ENCODE peak calls at places on chromosomes 13 and 19, in five cellular contexts. One of them, this sample, is unnamed.

GRCh38 chr13:97212540-97213146 is 9.5 kb upstream of the MBNL2 start:
- DNase-seq in germinal center: no peak
- DNase-seq in omental fat pad: no peak
- DNase-seq in amniotic stem cell: no peak
- DNase-seq in anterior cingulate cortex: no peak
- DNase-seq in this sample: no peak

GRCh38 chr19:41218615-41219507 is at the start of gene AXL:
- DNase-seq in germinal center: no peak
- DNase-seq in omental fat pad: no peak
- DNase-seq in amniotic stem cell: peak; percentile 72
- DNase-seq in anterior cingulate cortex: peak; percentile 66
- DNase-seq in this sample: no peak

GRCh38 chr19:11023016-11023415 is 62.2 kb downstream of the SMARCA4 start:
- DNase-seq in germinal center: no peak
- DNase-seq in omental fat pad: no peak
- DNase-seq in amniotic stem cell: no peak
- DNase-seq in anterior cingulate cortex: no peak
- DNase-seq in this sample: no peak

GRCh38 chr19:48385461-48386087 is 5.8 kb downstream of the KDELR1 start:
- DNase-seq in germinal center: no peak
- DNase-seq in omental fat pad: no peak
- DNase-seq in amniotic stem cell: no peak
- DNase-seq in anterior cingulate cortex: no peak
- DNase-seq in this sample: no peak

GRCh38 chr13:89199138-89199537 is 1528.0 kb downstream of the SLITRK5 start:
- DNase-seq in germinal center: no peak
- DNase-seq in omental fat pad: no peak
- DNase-seq in amniotic stem cell: no peak
- DNase-seq in anterior cingulate cortex: no peak
- DNase-seq in this sample: no peak

GRCh38 chr13:102190930-102191329 is 210.9 kb downstream of the FGF14 start:
- DNase-seq in germinal center: no peak
- DNase-seq in omental fat pad: no peak
- DNase-seq in amniotic stem cell: no peak
- DNase-seq in anterior cingulate cortex: no peak
- DNase-seq in this sample: no peak

GRCh38 chr19:50325310-50326100 is 3.7 kb downstream of the KCNC3 start:
- DNase-seq in germinal center: peak; percentile 97
- DNase-seq in omental fat pad: no peak
- DNase-seq in amniotic stem cell: no peak
- DNase-seq in anterior cingulate cortex: peak; percentile 73
- DNase-seq in this sample: no peak

GRCh38 chr13:94999871-95000270 is 287.5 kb upstream of the SOX21 start:
- DNase-seq in germinal center: no peak
- DNase-seq in omental fat pad: no peak
- DNase-seq in amniotic stem cell: no peak
- DNase-seq in anterior cingulate cortex: no peak
- DNase-seq in this sample: no peak

GRCh38 chr19:7199613-7200533 is 94.3 kb downstream of the INSR start:
- DNase-seq in germinal center: no peak
- DNase-seq in omental fat pad: no peak
- DNase-seq in amniotic stem cell: no peak
- DNase-seq in anterior cingulate cortex: no peak
- DNase-seq in this sample: no peak

GRCh38 chr13:111868716-111869115 is 198.2 kb upstream of the SOX1 start:
- DNase-seq in germinal center: no peak
- DNase-seq in omental fat pad: no peak
- DNase-seq in amniotic stem cell: no peak
- DNase-seq in anterior cingulate cortex: no peak
- DNase-seq in this sample: no peak

GRCh38 chr13:109427148-109427547 is 359.2 kb downstream of the IRS2 start:
- DNase-seq in germinal center: no peak
- DNase-seq in omental fat pad: no peak
- DNase-seq in amniotic stem cell: no peak
- DNase-seq in anterior cingulate cortex: no peak
- DNase-seq in this sample: no peak

GRCh38 chr19:44703336-44704078 is 4.6 kb downstream of the CEACAM16 start:
- DNase-seq in germinal center: no peak
- DNase-seq in omental fat pad: no peak
- DNase-seq in amniotic stem cell: no peak
- DNase-seq in anterior cingulate cortex: no peak
- DNase-seq in this sample: no peak

GRCh38 chr19:39211731-39212376 is 7.8 kb upstream of the SYCN start:
- DNase-seq in germinal center: no peak
- DNase-seq in omental fat pad: no peak
- DNase-seq in amniotic stem cell: no peak
- DNase-seq in anterior cingulate cortex: no peak
- DNase-seq in this sample: no peak

GRCh38 chr19:5822181-5822844 is 17.2 kb downstream of the FUT6 start:
- DNase-seq in germinal center: no peak
- DNase-seq in omental fat pad: no peak
- DNase-seq in amniotic stem cell: no peak
- DNase-seq in anterior cingulate cortex: no peak
- DNase-seq in this sample: no peak

GRCh38 chr13:111049791-111050538 is 65.1 kb upstream of the ARHGEF7 start:
- DNase-seq in germinal center: no peak
- DNase-seq in omental fat pad: no peak
- DNase-seq in amniotic stem cell: no peak
- DNase-seq in anterior cingulate cortex: no peak
- DNase-seq in this sample: no peak

GRCh38 chr13:87712012-87712411 is 40.8 kb downstream of the SLITRK5 start:
- DNase-seq in germinal center: no peak
- DNase-seq in omental fat pad: no peak
- DNase-seq in amniotic stem cell: no peak
- DNase-seq in anterior cingulate cortex: no peak
- DNase-seq in this sample: no peak

GRCh38 chr19:42250249-42250665 is 4.7 kb downstream of the ERF start:
- DNase-seq in germinal center: no peak
- DNase-seq in omental fat pad: no peak
- DNase-seq in amniotic stem cell: no peak
- DNase-seq in anterior cingulate cortex: no peak
- DNase-seq in this sample: no peak

This sample was measured in DMS 273 treated with DMSO at 0.1 percent for 48 hours.